ENCODE peak calls at places on chromosomes 6 and 20, in eight cellular contexts. V, T, Q, A, P, U, E and K are unnamed samples.

GRCh38 chr6:4573958-4574481 is 202.2 kb upstream of the CDYL start:
- DNase-seq in V (no peak), T (no peak), Q (peak; percentile 68), A (no peak), P (no peak), U (no peak), E (no peak), K (no peak)

GRCh38 chr6:66900081-66900770 is 1193.2 kb upstream of the EYS start:
- DNase-seq in V (no peak), T (no peak), Q (peak; percentile 51), A (no peak), P (no peak), U (no peak), E (no peak), K (no peak)

GRCh38 chr6:114024746-114025145 is 53.8 kb upstream of the HDAC2 start:
- DNase-seq in V (no peak), T (no peak), Q (no peak), A (no peak), P (no peak), U (no peak), E (no peak), K (no peak)

GRCh38 chr6:130742282-130742681 is 84.9 kb upstream of the SMLR1 start:
- DNase-seq in V (no peak), T (no peak), Q (peak; percentile 31), A (no peak), P (no peak), U (no peak), E (no peak), K (peak; percentile 16)

GRCh38 chr6:137879885-137880430 is 12.9 kb downstream of the TNFAIP3 start:
- DNase-seq in V (no peak), T (no peak), Q (no peak), A (no peak), P (no peak), U (no peak), E (no peak), K (no peak)

GRCh38 chr20:38864662-38865061 is 59.2 kb downstream of the PPP1R16B start:
- DNase-seq in V (no peak), T (no peak), Q (no peak), A (no peak), P (no peak), U (no peak), E (no peak), K (no peak)

GRCh38 chr6:112780498-112781096 is 433.5 kb downstream of the RFPL4B start:
- DNase-seq in V (peak; percentile 83), T (peak; percentile 78), Q (peak; percentile 66), A (peak; percentile 65), P (peak; percentile 45), U (no peak), E (peak; percentile 76), K (peak; percentile 28)

GRCh38 chr20:48454721-48455490 is 372.9 kb downstream of the PREX1 start:
- DNase-seq in V (no peak), T (no peak), Q (no peak), A (no peak), P (no peak), U (no peak), E (no peak), K (no peak)

GRCh38 chr20:5720696-5721095 is 29.5 kb upstream of the SHLD1 start:
- DNase-seq in V (no peak), T (no peak), Q (peak; percentile 35), A (no peak), P (no peak), U (no peak), E (no peak), K (no peak)

GRCh38 chr20:62149532-62150235 is 6.1 kb downstream of the SS18L1 start:
- DNase-seq in V (no peak), T (no peak), Q (peak; percentile 39), A (peak; percentile 89), P (no peak), U (no peak), E (no peak), K (no peak)
- TF ChIP-seq CTCF in V (no peak), T (no peak), Q (no peak), A (no peak), P (no peak), U (no peak), E (no peak), K (no peak)

DNA sequence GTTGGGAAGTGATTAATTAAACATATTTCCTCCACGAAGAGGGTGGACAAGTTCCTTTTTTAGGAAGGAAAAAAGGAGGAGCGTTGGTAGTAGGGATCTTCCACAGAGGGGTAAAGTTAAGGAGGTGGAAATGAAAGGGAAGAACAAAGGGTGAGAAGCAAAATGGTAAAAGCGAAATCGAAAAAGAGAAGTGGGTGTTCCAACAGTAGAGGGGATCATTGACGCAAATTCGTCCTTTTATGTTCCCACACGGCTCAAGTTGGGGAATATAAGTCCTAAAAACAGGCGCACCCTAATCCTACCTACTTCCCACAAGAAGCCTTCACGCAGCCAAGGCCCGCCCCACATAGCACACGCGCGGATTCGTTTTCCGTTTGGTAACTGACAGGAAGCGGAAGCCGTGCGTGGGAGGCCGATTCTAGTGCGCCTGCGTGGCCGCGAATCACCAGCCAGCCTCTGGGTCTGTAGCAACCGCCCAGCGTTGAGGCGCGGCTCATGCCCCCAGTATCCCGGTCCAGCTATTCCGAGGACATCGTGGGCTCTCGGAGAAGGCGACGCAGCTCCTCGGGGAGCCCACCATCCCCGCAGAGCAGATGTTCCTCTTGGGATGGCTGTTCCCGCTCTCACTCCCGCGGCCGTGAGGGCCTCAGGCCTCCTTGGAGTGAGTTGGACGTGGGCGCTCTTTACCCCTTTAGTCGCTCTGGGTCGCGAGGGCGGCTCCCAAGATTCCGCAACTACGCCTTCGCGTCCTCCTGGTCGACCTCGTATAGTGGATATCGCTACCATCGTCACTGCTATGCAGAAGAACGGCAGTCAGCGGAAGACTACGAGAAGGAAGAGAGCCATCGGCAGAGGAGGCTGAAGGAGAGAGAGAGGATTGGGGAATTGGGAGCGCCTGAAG is at the start of gene NKAPL:
- DNase-seq in V (peak; percentile 86), T (peak; percentile 66), Q (peak; percentile 51), A (peak; percentile 29), P (peak; percentile 79), U (peak; percentile 73), E (no peak), K (no peak)
- TF ChIP-seq CTCF in V (no peak), T (no peak), Q (no peak), A (no peak), P (no peak), U (no peak), E (no peak), K (no peak)

GRCh38 chr6:106161475-106161874 is 75.3 kb downstream of the PRDM1 start:
- DNase-seq in V (no peak), T (no peak), Q (no peak), A (no peak), P (no peak), U (no peak), E (no peak), K (no peak)

GRCh38 chr6:106162926-106163325 is 76.8 kb downstream of the PRDM1 start:
- DNase-seq in V (no peak), T (no peak), Q (peak; percentile 56), A (no peak), P (no peak), U (no peak), E (no peak), K (no peak)

GRCh38 chr6:106163966-106164877 is 78.1 kb downstream of the PRDM1 start:
- DNase-seq in V (no peak), T (peak; percentile 46), Q (peak; percentile 83), A (no peak), P (peak; percentile 58), U (peak; percentile 66), E (no peak), K (no peak)

GRCh38 chr6:106161893-106162292 is 75.8 kb downstream of the PRDM1 start:
- DNase-seq in V (no peak), T (no peak), Q (no peak), A (no peak), P (no peak), U (no peak), E (no peak), K (no peak)

DNA sequence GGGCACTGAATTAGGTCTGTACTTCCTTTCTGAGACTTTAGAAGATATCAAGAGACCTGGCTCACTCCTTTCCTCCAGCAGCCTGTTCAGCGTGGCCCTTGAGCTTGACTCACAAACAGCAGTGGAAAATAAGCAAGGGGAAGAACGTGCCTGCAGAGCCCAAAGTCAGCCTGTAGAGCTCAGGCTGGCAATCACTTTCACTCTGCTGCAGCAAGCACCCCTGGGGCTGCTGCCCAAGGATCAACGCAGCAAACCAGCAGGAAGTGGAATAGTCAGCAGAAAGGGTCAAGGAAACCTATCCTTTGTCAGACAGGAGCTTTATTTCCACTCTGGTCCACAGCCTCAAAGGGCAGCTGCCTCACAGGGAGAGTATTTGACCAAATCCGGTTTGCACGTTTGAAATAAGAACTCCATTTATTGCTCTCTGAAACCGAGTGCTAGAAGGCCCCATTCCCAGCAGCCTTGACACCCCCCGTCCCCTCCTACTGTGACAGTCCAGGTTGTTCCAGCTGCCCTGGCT is 77.4 kb downstream of the PRDM1 start:
- DNase-seq in V (no peak), T (peak; percentile 52), Q (peak; percentile 70), A (no peak), P (peak; percentile 61), U (peak; percentile 58), E (no peak), K (no peak)
- TF ChIP-seq CTCF in V (no peak), T (no peak), Q (no peak), A (no peak), P (no peak), U (no peak), E (no peak), K (no peak)

GRCh38 chr6:88895911-88896310 is 67.5 kb downstream of the RNGTT start:
- DNase-seq in V (no peak), T (no peak), Q (no peak), A (no peak), P (no peak), U (no peak), E (no peak), K (no peak)

GRCh38 chr6:88899569-88900316 is 63.7 kb downstream of the RNGTT start:
- DNase-seq in V (no peak), T (no peak), Q (no peak), A (peak; percentile 10), P (no peak), U (no peak), E (no peak), K (no peak)
- TF ChIP-seq CTCF in V (no peak), T (no peak), Q (peak; percentile 18), A (peak; percentile 18), P (no peak), U (no peak), E (peak; percentile 16), K (peak; percentile 14)

GRCh38 chr6:159858259-159858658 is 32.5 kb upstream of the MAS1 start:
- DNase-seq in V (no peak), T (no peak), Q (no peak), A (no peak), P (no peak), U (no peak), E (no peak), K (no peak)

GRCh38 chr6:159853735-159854134 is 37.1 kb upstream of the MAS1 start:
- DNase-seq in V (no peak), T (no peak), Q (no peak), A (no peak), P (no peak), U (no peak), E (no peak), K (no peak)

GRCh38 chr6:159852877-159853276 is 37.9 kb upstream of the MAS1 start:
- DNase-seq in V (no peak), T (no peak), Q (no peak), A (peak; percentile 23), P (no peak), U (no peak), E (peak; percentile 37), K (no peak)
- TF ChIP-seq CTCF in V (peak; percentile 31), T (no peak), Q (no peak), A (peak; percentile 39), P (no peak), U (no peak), E (no peak), K (peak; percentile 25)